ENCODE peak calls at places on chromosomes 5 and 9, in six cellular contexts. F, A, X, B, R and D are unnamed samples.

GRCh38 chr5:95720094-95720793 is 10.9 kb upstream of the RHOBTB3 start:
- DNase-seq in B (no peak), X (no peak), A (peak), R (no peak), F (no peak), D (no peak)

GRCh38 chr9:133563286-133564213 is 29.0 kb downstream of the ADAMTSL2 start:
- DNase-seq in A (no peak), B (no peak), R (peak), X (no peak), F (no peak), D (no peak)

GRCh38 chr5:109962882-109963603 is 273.3 kb downstream of the MAN2A1 start:
- DNase-seq in A (peak), R (no peak), B (peak), F (no peak), X (no peak), D (no peak)

GRCh38 chr5:133056891-133057290 is 5.1 kb downstream of the HSPA4 start:
- DNase-seq in A (no peak), F (no peak), B (no peak), X (no peak), R (no peak), D (no peak)

GRCh38 chr9:27888661-27889295 is 315.5 kb upstream of the C9orf72 start:
- DNase-seq in B (peak), R (no peak), F (peak), A (no peak), X (peak), D (no peak)

GRCh38 chr5:42274913-42275312 is 148.3 kb upstream of the GHR start:
- DNase-seq in B (no peak), F (peak), A (no peak), R (peak), X (no peak), D (no peak)

GRCh38 chr9:105216440-105217178 is 27.8 kb upstream of the SLC44A1 start:
- DNase-seq in X (peak), B (no peak), F (peak), R (peak), A (peak), D (no peak)

GRCh38 chr5:181181650-181182565 is 23.1 kb downstream of the TRIM7 start:
- DNase-seq in B (peak), R (peak), F (peak), X (peak), A (peak), D (no peak)